ENCODE peak calls at places on chromosome 19, in seven cellular contexts. J is testis, K is AG04450, L is fibroblast of lung, N is ovary, T is mammary epithelial cell, E is heart right ventricle. I is an unnamed sample.

GRCh38 chr19:55114566-55115145 is 2.8 kb downstream of the PPP1R12C start:
- DNase-seq in E (no peak), J (no peak), N (no peak), T (no peak), K (no peak), L (no peak), I (no peak)

GRCh38 chr19:16376649-16377048 is 52.0 kb downstream of the KLF2 start:
- DNase-seq in E (no peak), T (no peak), J (no peak), N (peak; percentile 29), L (no peak), K (no peak), I (no peak)

GRCh38 chr19:5985098-5985783 is 7.3 kb upstream of the RANBP3 start:
- DNase-seq in J (peak; percentile 63), T (peak; percentile 58), K (no peak), L (peak; percentile 73), N (no peak), E (no peak), I (no peak)

GRCh38 chr19:37221136-37221535 is 3.1 kb downstream of the ZNF383 start:
- DNase-seq in T (peak; percentile 71), N (no peak), K (no peak), E (no peak), J (no peak), L (no peak), I (no peak)

GRCh38 chr19:52935434-52935833 is 12.2 kb upstream of the ZNF888 start:
- DNase-seq in T (no peak), L (peak; percentile 86), J (no peak), N (no peak), K (no peak), E (no peak), I (no peak)

GRCh38 chr19:50327013-50327412 is 2.2 kb downstream of the KCNC3 start:
- DNase-seq in E (no peak), T (no peak), J (no peak), K (no peak), L (no peak), N (no peak), I (no peak)

GRCh38 chr19:33795370-33796163 is 1.1 kb upstream of the KCTD15 start:
- DNase-seq in T (peak; percentile 75), N (peak; percentile 87), E (peak; percentile 88), J (peak; percentile 77), L (peak; percentile 85), K (no peak), I (peak; percentile 69)

GRCh38 chr19:37329686-37330085 is 41.2 kb upstream of the ZNF527 start:
- DNase-seq in E (no peak), K (no peak), T (no peak), L (no peak), J (no peak), N (no peak), I (no peak)

GRCh38 chr19:15243236-15243957 is 11.1 kb upstream of the EPHX3 start:
- DNase-seq in T (no peak), J (no peak), L (no peak), E (no peak), K (no peak), N (no peak), I (no peak)

GRCh38 chr19:41887711-41888382 is 4.9 kb downstream of the ARHGEF1 start:
- DNase-seq in E (no peak), J (no peak), N (no peak), K (no peak), T (peak; percentile 99), L (peak; percentile 90), I (peak; percentile 85)

GRCh38 chr19:17889609-17890214 is 18.0 kb downstream of the SLC5A5 start:
- DNase-seq in E (no peak), K (no peak), J (peak; percentile 68), L (peak; percentile 45), T (peak; percentile 40), N (no peak), I (no peak)

GRCh38 chr19:7067716-7068115 is 1.8 kb upstream of the ZNF557 start:
- DNase-seq in T (no peak), N (no peak), E (no peak), K (no peak), J (no peak), L (peak; percentile 55), I (no peak)

GRCh38 chr19:37973666-37974065 is 66.7 kb downstream of the SIPA1L3 start:
- DNase-seq in E (no peak), N (no peak), T (no peak), J (no peak), K (no peak), L (no peak), I (no peak)

GRCh38 chr19:56091751-56092546 is 29.1 kb downstream of the ZNF787 start:
- DNase-seq in J (no peak), N (no peak), E (no peak), L (no peak), T (peak; percentile 89), K (no peak), I (no peak)

GRCh38 chr19:54311486-54311885 is 1.5 kb downstream of the LILRA5 start:
- DNase-seq in N (no peak), E (no peak), K (no peak), J (no peak), T (no peak), L (no peak), I (no peak)

GRCh38 chr19:52946322-52947310 is 16.1 kb downstream of the ZNF816 start:
- DNase-seq in K (no peak), N (peak; percentile 50), E (peak; percentile 18), T (no peak), L (peak; percentile 25), J (peak; percentile 54), I (no peak)

GRCh38 chr19:31448221-31448657 is 99.0 kb upstream of the TSHZ3 start:
- DNase-seq in J (peak; percentile 62), L (peak; percentile 78), T (peak; percentile 69), E (peak; percentile 80), K (peak; percentile 89), N (peak; percentile 62), I (no peak)

GRCh38 chr19:49430678-49431329 is 5.6 kb downstream of the GFY start:
- DNase-seq in N (no peak), J (no peak), E (no peak), L (no peak), T (no peak), K (no peak), I (no peak)

GRCh38 chr19:7705387-7706187 is 3.7 kb upstream of the FCER2 start:
- DNase-seq in L (no peak), E (peak; percentile 32), K (no peak), N (no peak), J (peak; percentile 21), T (no peak), I (no peak)

GRCh38 chr19:56110515-56111448 is 10.3 kb downstream of the ZNF787 start:
- DNase-seq in T (no peak), L (no peak), N (peak; percentile 73), E (peak; percentile 65), J (peak; percentile 84), K (no peak), I (peak; percentile 68)

GRCh38 chr19:29737461-29738000 is 22.5 kb upstream of the C19orf12 start:
- DNase-seq in N (no peak), K (no peak), E (no peak), L (no peak), T (no peak), J (no peak), I (no peak)

GRCh38 chr19:52710538-52710937 is 24.3 kb downstream of the ZNF611 start:
- DNase-seq in K (no peak), J (no peak), N (no peak), T (no peak), E (no peak), L (no peak), I (no peak)

GRCh38 chr19:38441660-38442348 is 8.3 kb downstream of the RYR1 start:
- DNase-seq in T (no peak), L (no peak), K (no peak), N (no peak), E (no peak), J (no peak), I (no peak)

GRCh38 chr19:55703790-55704215 is 28.8 kb downstream of the EPN1 start:
- DNase-seq in E (peak; percentile 60), T (no peak), K (no peak), N (peak; percentile 43), L (peak; percentile 6), J (peak; percentile 84), I (peak; percentile 42)

GRCh38 chr19:20167020-20167644 is at the start of gene ZNF486:
- DNase-seq in L (peak; percentile 93), E (peak; percentile 94), J (peak; percentile 99), T (peak; percentile 94), K (peak; percentile 91), N (peak; percentile 97), I (peak; percentile 80)

GRCh38 chr19:46860846-46861690 is at the start of gene ARHGAP35:
- DNase-seq in T (no peak), J (no peak), E (peak; percentile 43), N (peak; percentile 41), K (no peak), L (no peak), I (peak; percentile 94)

GRCh38 chr19:44113784-44114390 is 688 bp downstream of the ZNF225 start:
- DNase-seq in K (no peak), T (peak; percentile 1), L (no peak), E (no peak), N (peak; percentile 18), J (peak; percentile 37), I (no peak)

GRCh38 chr19:12034196-12034595 is 1.3 kb downstream of the ZNF433 start:
- DNase-seq in K (no peak), T (no peak), E (no peak), N (no peak), J (no peak), L (no peak), I (no peak)
- H3K4me3 ChIP-seq in K (peak overlapping the region; percentile 89), T (no peak overlapping the region), E (no peak overlapping the region), N (no peak overlapping the region), J (no peak overlapping the region), L (peak overlapping the region; percentile 76), I (peak overlapping the region; percentile 82)

GRCh38 chr19:13018037-13018914 is 23.0 kb downstream of the NFIX start:
- DNase-seq in E (peak; percentile 77), L (peak; percentile 80), T (peak; percentile 60), K (no peak), N (peak; percentile 85), J (peak; percentile 80), I (peak; percentile 77)
- H3K4me3 ChIP-seq in E (no peak overlapping the region), L (peak overlapping the region; percentile 53), T (peak overlapping the region; percentile 21), K (peak overlapping the region; percentile 20), N (peak overlapping the region; percentile 30), J (no peak overlapping the region), I (no peak overlapping the region)

GRCh38 chr19:40278361-40279045 is 6.6 kb downstream of the AKT2 start:
- DNase-seq in T (no peak), K (no peak), E (no peak), J (no peak), N (peak; percentile 14), L (no peak), I (no peak)
- H3K4me3 ChIP-seq in T (no peak overlapping the region), K (no peak overlapping the region), E (no peak overlapping the region), J (peak overlapping the region; percentile 1), N (peak overlapping the region; percentile 36), L (peak overlapping the region; percentile 47), I (no peak overlapping the region)

DNA sequence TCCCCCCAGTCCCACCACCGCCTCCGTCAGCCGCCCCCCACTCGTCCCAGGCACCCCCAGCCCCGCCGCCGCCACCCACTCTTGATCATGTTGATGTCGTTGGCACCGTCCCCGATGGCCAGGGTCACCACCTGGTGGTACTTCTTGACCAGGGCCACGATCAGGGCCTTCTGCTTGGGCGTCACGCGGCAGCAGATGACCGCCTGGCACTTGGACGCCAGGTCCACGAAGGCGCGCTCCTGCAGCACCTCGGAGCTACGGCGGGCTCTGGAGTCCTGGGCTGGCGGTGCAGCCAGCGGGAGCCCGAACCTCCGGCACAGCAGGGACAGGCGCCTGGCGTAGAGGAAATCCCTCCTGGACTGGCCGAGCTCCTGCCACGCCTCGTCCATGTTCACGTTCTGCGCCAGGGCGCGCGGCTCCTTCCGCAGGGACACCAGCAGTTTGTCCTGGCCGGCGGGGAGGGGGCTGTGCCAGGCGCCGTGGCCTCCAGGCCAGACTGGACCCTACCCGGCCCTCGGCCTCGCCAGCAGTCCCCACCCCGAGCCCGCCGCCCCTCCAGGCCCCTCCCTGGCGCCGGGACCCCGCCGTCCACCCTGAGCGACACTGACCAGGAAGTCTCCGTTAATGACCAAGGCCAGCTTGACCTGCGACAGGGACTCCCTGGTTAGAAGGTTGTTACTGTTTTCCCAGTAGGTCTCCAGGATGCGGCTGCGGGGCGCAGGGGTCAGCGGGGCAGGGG is 22.6 kb downstream of the ATP8B3 start:
- DNase-seq in E (no peak), T (peak; percentile 13), N (no peak), L (no peak), K (no peak), J (no peak), I (peak; percentile 84)
- H3K4me3 ChIP-seq in E (no peak overlapping the region), T (no peak overlapping the region), N (no peak overlapping the region), L (no peak overlapping the region), K (no peak overlapping the region), J (peak overlapping the region; percentile 36), I (peak overlapping the region; percentile 28)

I was measured in upper lobe of left lung.